ENCODE peak calls at places on chromosomes 7 and 10, in nine cellular contexts. P is Peyer's patch, O is heart right ventricle, H is body of pancreas, F is ovary, S is HCT116, X is coronary artery, L is A549, I is transverse colon. D is an unnamed sample.
A peak's percentile ranks its signal among the peaks of the same experiment; 100 is the strongest.

GRCh38 chr7:151051108-151051507 is 2.8 kb downstream of the ASIC3 start:
- DNase-seq in P (peak; percentile 70), O (peak; percentile 36), H (peak; percentile 62), F (peak; percentile 83), S (no peak), X (no peak), L (no peak), I (peak; percentile 43), D (no peak)

GRCh38 chr10:123573236-123574147 is 92.7 kb upstream of the GPR26 start:
- DNase-seq in P (peak; percentile 68), O (no peak), H (peak; percentile 53), F (peak; percentile 40), S (peak; percentile 83), X (peak; percentile 67), L (peak; percentile 70), I (peak; percentile 59), D (peak; percentile 66)

GRCh38 chr7:18768256-18768655 is 272.7 kb downstream of the HDAC9 start:
- DNase-seq in P (no peak), O (no peak), H (no peak), F (no peak), S (no peak), X (no peak), L (no peak), I (no peak), D (no peak)

GRCh38 chr10:88372881-88373592 is 210.1 kb downstream of the RNLS start:
- DNase-seq in P (no peak), O (no peak), H (no peak), F (no peak), S (no peak), X (no peak), L (no peak), I (no peak), D (no peak)

GRCh38 chr10:86804805-86805204 is 48.4 kb downstream of the BMPR1A start:
- DNase-seq in P (no peak), O (no peak), H (no peak), F (no peak), S (no peak), X (no peak), L (no peak), I (no peak), D (no peak)

GRCh38 chr7:79452495-79453265 is 787 bp downstream of the MAGI2 start:
- DNase-seq in P (peak; percentile 49), O (peak; percentile 16), H (peak; percentile 13), F (peak; percentile 63), S (no peak), X (peak; percentile 74), L (peak; percentile 11), I (no peak), D (no peak)

GRCh38 chr10:76727009-76727408 is 910.6 kb downstream of the KCNMA1 start:
- DNase-seq in P (no peak), O (no peak), H (no peak), F (no peak), S (no peak), X (no peak), L (no peak), I (no peak), D (no peak)

GRCh38 chr10:58573970-58574538 is 61.4 kb downstream of the BICC1 start:
- DNase-seq in P (no peak), O (no peak), H (no peak), F (no peak), S (no peak), X (no peak), L (no peak), I (no peak), D (no peak)

GRCh38 chr10:5599613-5600520 is 66.5 kb downstream of the ASB13 start:
- DNase-seq in P (no peak), O (no peak), H (no peak), F (no peak), S (no peak), X (no peak), L (no peak), I (no peak), D (no peak)

GRCh38 chr7:26897928-26898327 is 33.5 kb upstream of the SKAP2 start:
- DNase-seq in P (no peak), O (no peak), H (no peak), F (no peak), S (no peak), X (no peak), L (no peak), I (no peak), D (no peak)

GRCh38 chr7:34842782-34843181 is 184.8 kb downstream of the NPSR1 start:
- DNase-seq in P (no peak), O (no peak), H (no peak), F (no peak), S (no peak), X (no peak), L (no peak), I (no peak), D (no peak)

GRCh38 chr7:12244129-12244528 is 33.0 kb downstream of the TMEM106B start:
- DNase-seq in P (peak; percentile 54), O (no peak), H (peak; percentile 30), F (no peak), S (peak; percentile 23), X (no peak), L (peak; percentile 63), I (peak; percentile 34), D (no peak)

GRCh38 chr10:22427890-22428571 is 82.7 kb downstream of the SPAG6 start:
- DNase-seq in P (no peak), O (no peak), H (no peak), F (no peak), S (peak; percentile 92), X (no peak), L (peak; percentile 51), I (no peak), D (peak; percentile 73)

GRCh38 chr10:131312261-131312801 is 810 bp upstream of the TCERG1L start:
- DNase-seq in P (no peak), O (no peak), H (peak; percentile 27), F (peak; percentile 76), S (no peak), X (no peak), L (no peak), I (no peak), D (no peak)

GRCh38 chr7:16747095-16747494 is 6.5 kb upstream of the TSPAN13 start:
- DNase-seq in P (no peak), O (peak; percentile 62), H (no peak), F (peak; percentile 41), S (no peak), X (no peak), L (no peak), I (no peak), D (no peak)

GRCh38 chr7:16347461-16348192 is 73.7 kb downstream of the CRPPA start:
- DNase-seq in P (no peak), O (no peak), H (no peak), F (no peak), S (no peak), X (no peak), L (no peak), I (no peak), D (no peak)

GRCh38 chr7:143304938-143305337 is 11.0 kb upstream of the CLCN1 start:
- DNase-seq in P (no peak), O (no peak), H (no peak), F (no peak), S (no peak), X (no peak), L (no peak), I (no peak), D (no peak)

GRCh38 chr7:47609803-47610452 is 28.0 kb upstream of the TNS3 start:
- DNase-seq in P (no peak), O (no peak), H (no peak), F (peak; percentile 51), S (no peak), X (no peak), L (peak; percentile 49), I (no peak), D (no peak)

GRCh38 chr10:106757521-106757920 is 407.0 kb downstream of the SORCS1 start:
- DNase-seq in P (no peak), O (no peak), H (no peak), F (no peak), S (no peak), X (no peak), L (no peak), I (no peak), D (no peak)
- H3K27ac ChIP-seq in P (no peak overlapping the region), O (no peak overlapping the region), H (no peak overlapping the region), F (no peak overlapping the region), S (no peak overlapping the region), X (no peak overlapping the region), L (no peak overlapping the region), I (no peak overlapping the region), D (no peak overlapping the region)

DNA sequence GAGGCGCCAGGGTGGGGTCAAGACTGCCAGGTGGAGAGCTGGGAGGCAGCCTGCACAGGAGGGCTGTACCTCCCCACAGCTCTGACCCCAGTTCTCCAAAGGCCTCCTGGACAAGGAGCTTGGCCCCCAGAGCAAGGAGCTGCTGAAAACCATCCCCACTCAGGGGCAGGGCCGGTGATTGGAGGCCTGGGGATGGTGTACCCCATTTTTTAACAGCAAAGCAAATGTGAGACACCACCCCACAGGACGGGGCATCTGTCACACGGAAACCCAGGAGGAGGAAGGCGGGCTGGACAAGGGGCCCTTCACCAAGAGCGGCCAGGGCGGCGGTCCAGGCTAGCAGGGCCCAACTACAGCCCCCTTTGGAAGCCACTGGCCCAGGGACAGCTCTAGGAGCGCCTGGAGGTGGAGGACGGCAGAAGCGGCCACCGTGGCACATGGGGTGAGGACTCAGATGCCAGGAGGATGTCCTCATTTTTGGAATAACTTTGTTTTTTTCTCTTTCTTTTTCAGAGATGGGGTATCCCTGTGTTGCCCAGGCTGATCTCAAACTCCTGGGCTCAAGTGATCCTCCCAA is 56.4 kb upstream of the TNRC18 start:
- DNase-seq in P (no peak), O (no peak), H (no peak), F (no peak), S (no peak), X (no peak), L (no peak), I (no peak), D (no peak)
- H3K27ac ChIP-seq in P (no peak overlapping the region), O (no peak overlapping the region), H (no peak overlapping the region), F (no peak overlapping the region), S (no peak overlapping the region), X (no peak overlapping the region), L (no peak overlapping the region), I (no peak overlapping the region), D (no peak overlapping the region)

DNA sequence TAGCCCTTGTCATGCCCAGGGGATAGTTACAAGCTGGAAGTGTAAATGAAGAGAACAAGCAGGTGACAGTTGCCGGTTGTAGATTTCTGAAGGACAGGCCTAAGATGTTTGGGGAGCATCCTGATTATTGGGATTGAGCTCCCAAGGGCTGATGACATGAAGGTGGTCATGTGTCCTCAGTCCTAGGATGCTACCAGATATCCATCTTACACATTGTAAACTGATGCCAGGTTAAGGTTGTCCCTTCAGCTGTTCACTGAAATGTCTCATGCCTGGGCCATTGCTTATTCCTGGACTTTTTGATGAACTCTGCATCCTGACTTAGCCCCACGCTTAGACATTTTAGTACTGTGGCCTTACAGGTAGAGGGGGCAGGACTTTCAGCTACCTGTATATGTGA is 1.3 kb downstream of the ZMIZ2 start:
- DNase-seq in P (no peak), O (no peak), H (no peak), F (no peak), S (no peak), X (no peak), L (no peak), I (no peak), D (no peak)
- H3K27ac ChIP-seq in P (no peak overlapping the region), O (no peak overlapping the region), H (no peak overlapping the region), F (no peak overlapping the region), S (no peak overlapping the region), X (no peak overlapping the region), L (no peak overlapping the region), I (peak overlapping the region; percentile 98), D (no peak overlapping the region)

DNA sequence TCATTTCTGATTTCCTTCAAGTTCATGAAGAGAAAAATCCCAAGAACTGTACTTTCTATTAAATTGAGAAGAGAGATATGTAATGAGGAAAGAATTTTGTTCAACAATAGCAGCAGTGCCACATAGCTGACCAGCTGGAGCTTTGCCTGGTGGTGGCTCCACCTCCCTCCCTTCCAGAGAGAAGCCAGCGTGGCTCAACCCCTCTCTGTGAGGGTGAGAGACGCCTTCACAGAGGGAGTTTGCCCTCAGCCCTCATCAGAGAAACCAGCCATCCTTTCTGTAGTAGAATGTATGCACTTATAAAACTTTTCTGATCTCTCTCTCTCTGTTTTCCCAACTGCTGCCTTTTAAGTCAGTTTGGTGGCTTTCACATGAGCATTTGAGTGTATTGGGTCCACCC is 20.5 kb upstream of the COL1A2 start:
- DNase-seq in P (no peak), O (peak; percentile 60), H (peak; percentile 37), F (peak; percentile 90), S (no peak), X (peak; percentile 88), L (no peak), I (peak; percentile 61), D (no peak)
- H3K27ac ChIP-seq in P (peak overlapping the region; percentile 75), O (peak overlapping the region; percentile 89), H (no peak overlapping the region), F (peak overlapping the region; percentile 87), S (no peak overlapping the region), X (peak overlapping the region; percentile 84), L (no peak overlapping the region), I (peak overlapping the region; percentile 90), D (no peak overlapping the region)

D was measured in epithelial cell of prostate.